ENCODE peak calls at places on chromosomes 13 and 19, in four cellular contexts. One of them, this sample, is unnamed.

GRCh38 chr13:71368301-71368700 is 498.7 kb downstream of the DACH1 start:
- DNase-seq in HEK293T: no peak
- DNase-seq in WTC11: no peak
- DNase-seq in HepG2: no peak
- DNase-seq in this sample: no peak

GRCh38 chr13:99344610-99345208 is 37.5 kb upstream of the GPR183 start:
- DNase-seq in HEK293T: no peak
- DNase-seq in HepG2: no peak
- DNase-seq in WTC11: no peak
- DNase-seq in this sample: no peak

GRCh38 chr13:100602472-100603142 is 14.0 kb upstream of the GGACT start:
- DNase-seq in HEK293T: no peak
- DNase-seq in WTC11: no peak
- DNase-seq in HepG2: no peak
- DNase-seq in this sample: no peak

GRCh38 chr19:18168673-18169381 is 4.8 kb upstream of the IFI30 start:
- DNase-seq in HEK293T: no peak
- DNase-seq in HepG2: no peak
- DNase-seq in WTC11: no peak
- DNase-seq in this sample: no peak

GRCh38 chr13:40784540-40784939 is 4.9 kb upstream of the SLC25A15 start:
- DNase-seq in WTC11: no peak
- DNase-seq in HEK293T: no peak
- DNase-seq in HepG2: no peak
- DNase-seq in this sample: no peak

GRCh38 chr13:74153316-74153715 is 19.1 kb upstream of the KLF12 start:
- DNase-seq in HEK293T: no peak
- DNase-seq in HepG2: no peak
- DNase-seq in WTC11: no peak
- DNase-seq in this sample: no peak

GRCh38 chr13:105787518-105788085 is 747.9 kb downstream of the EFNB2 start:
- DNase-seq in WTC11: no peak
- DNase-seq in HEK293T: no peak
- DNase-seq in HepG2: no peak
- DNase-seq in this sample: no peak

GRCh38 chr13:79874396-79875360 is 393.7 kb downstream of the NDFIP2 start:
- DNase-seq in HepG2: no peak
- DNase-seq in WTC11: no peak
- DNase-seq in HEK293T: no peak
- DNase-seq in this sample: no peak

GRCh38 chr19:1389033-1389940 is 5.6 kb downstream of the NDUFS7 start:
- DNase-seq in HEK293T: no peak
- DNase-seq in HepG2: no peak
- DNase-seq in WTC11: no peak
- DNase-seq in this sample: no peak

GRCh38 chr13:28659611-28659970 is 661 bp downstream of the POMP start:
- DNase-seq in HEK293T: no peak
- DNase-seq in HepG2: no peak
- DNase-seq in WTC11: no peak
- DNase-seq in this sample: peak

GRCh38 chr19:17686027-17686511 is 2.1 kb downstream of the UNC13A start:
- DNase-seq in WTC11: no peak
- DNase-seq in HepG2: no peak
- DNase-seq in HEK293T: no peak
- DNase-seq in this sample: peak

GRCh38 chr13:101728615-101729014 is 276.1 kb downstream of the ITGBL1 start:
- DNase-seq in HEK293T: no peak
- DNase-seq in HepG2: no peak
- DNase-seq in WTC11: no peak
- DNase-seq in this sample: no peak

GRCh38 chr19:57934820-57935665 is at the start of gene ZNF418:
- DNase-seq in HEK293T: no peak
- DNase-seq in HepG2: no peak
- DNase-seq in WTC11: peak
- DNase-seq in this sample: no peak

GRCh38 chr19:5355693-5356092 is 15.1 kb upstream of the PTPRS start:
- DNase-seq in HepG2: no peak
- DNase-seq in HEK293T: no peak
- DNase-seq in WTC11: no peak
- DNase-seq in this sample: no peak

GRCh38 chr19:2260341-2260751 is 4.1 kb upstream of the JSRP1 start:
- DNase-seq in HEK293T: no peak
- DNase-seq in WTC11: no peak
- DNase-seq in HepG2: no peak
- DNase-seq in this sample: no peak

GRCh38 chr13:112768795-112769411 is 79.1 kb downstream of the ATP11A start:
- DNase-seq in HepG2: no peak
- DNase-seq in WTC11: no peak
- DNase-seq in HEK293T: no peak
- DNase-seq in this sample: no peak

GRCh38 chr19:30666301-30666803 is 294.2 kb downstream of the ZNF536 start:
- DNase-seq in WTC11: peak
- DNase-seq in HepG2: peak
- DNase-seq in HEK293T: peak
- DNase-seq in this sample: peak

GRCh38 chr13:46633416-46633815 is 80.4 kb downstream of the LRCH1 start:
- DNase-seq in WTC11: no peak
- DNase-seq in HEK293T: no peak
- DNase-seq in HepG2: peak
- DNase-seq in this sample: no peak

GRCh38 chr13:27926644-27927434 is 7.0 kb downstream of the PDX1 start:
- DNase-seq in WTC11: peak
- DNase-seq in HEK293T: no peak
- DNase-seq in HepG2: no peak
- DNase-seq in this sample: no peak

GRCh38 chr19:9956956-9957355 is 20.6 kb upstream of the OLFM2 start:
- DNase-seq in WTC11: no peak
- DNase-seq in HepG2: no peak
- DNase-seq in HEK293T: no peak
- DNase-seq in this sample: no peak

GRCh38 chr13:28641600-28641926 is 17.4 kb upstream of the POMP start:
- DNase-seq in HEK293T: no peak
- DNase-seq in HepG2: peak
- DNase-seq in WTC11: no peak
- DNase-seq in this sample: no peak

GRCh38 chr13:64529874-64530485 is 2700.2 kb downstream of the PCDH9 start:
- DNase-seq in HEK293T: peak
- DNase-seq in WTC11: peak
- DNase-seq in HepG2: peak
- DNase-seq in this sample: peak

GRCh38 chr19:51742736-51743288 is 8.9 kb downstream of the FPR1 start:
- DNase-seq in HepG2: no peak
- DNase-seq in WTC11: no peak
- DNase-seq in HEK293T: no peak
- DNase-seq in this sample: no peak

GRCh38 chr13:32639502-32640105 is 53.4 kb downstream of the PDS5B start:
- DNase-seq in HepG2: peak
- DNase-seq in WTC11: peak
- DNase-seq in HEK293T: peak
- DNase-seq in this sample: peak

GRCh38 chr13:34967851-34968562 is 25.9 kb downstream of the NBEA start:
- DNase-seq in WTC11: no peak
- DNase-seq in HepG2: no peak
- DNase-seq in HEK293T: no peak
- DNase-seq in this sample: no peak

GRCh38 chr19:43534811-43535761 is 2.1 kb downstream of the ZNF575 start:
- DNase-seq in WTC11: peak
- DNase-seq in HEK293T: peak
- DNase-seq in HepG2: peak
- DNase-seq in this sample: peak

GRCh38 chr13:60463787-60464186 is 66.8 kb downstream of the TDRD3 start:
- DNase-seq in HEK293T: no peak
- DNase-seq in HepG2: no peak
- DNase-seq in WTC11: no peak
- DNase-seq in this sample: no peak

GRCh38 chr13:112753868-112754267 is 64.0 kb downstream of the ATP11A start:
- DNase-seq in HepG2: no peak
- DNase-seq in HEK293T: no peak
- DNase-seq in WTC11: no peak
- DNase-seq in this sample: no peak

GRCh38 chr13:19957320-19958118 is 1.0 kb upstream of the ZMYM2 start:
- DNase-seq in HEK293T: peak
- DNase-seq in HepG2: no peak
- DNase-seq in WTC11: peak
- DNase-seq in this sample: no peak

GRCh38 chr13:49652691-49653305 is 24.5 kb downstream of the ARL11 start:
- DNase-seq in HEK293T: peak
- DNase-seq in WTC11: peak
- DNase-seq in HepG2: peak
- DNase-seq in this sample: peak

GRCh38 chr19:35644987-35645679 is 3.0 kb upstream of the COX6B1 start:
- DNase-seq in HepG2: peak
- DNase-seq in HEK293T: peak
- DNase-seq in WTC11: peak
- DNase-seq in this sample: peak

GRCh38 chr13:94548382-94549240 is 47.3 kb downstream of the TGDS start:
- DNase-seq in WTC11: peak
- DNase-seq in HEK293T: no peak
- DNase-seq in HepG2: peak
- DNase-seq in this sample: no peak

GRCh38 chr19:339262-339887 is 5.2 kb downstream of the MIER2 start:
- DNase-seq in HepG2: no peak
- DNase-seq in HEK293T: no peak
- DNase-seq in WTC11: no peak
- DNase-seq in this sample: no peak

GRCh38 chr19:3233831-3234230 is 9.4 kb downstream of the CELF5 start:
- DNase-seq in HepG2: no peak
- DNase-seq in HEK293T: no peak
- DNase-seq in WTC11: no peak
- DNase-seq in this sample: no peak

GRCh38 chr13:110882972-110883371 is 31.9 kb downstream of the ANKRD10 start:
- DNase-seq in WTC11: no peak
- DNase-seq in HepG2: no peak
- DNase-seq in HEK293T: no peak
- DNase-seq in this sample: no peak

GRCh38 chr13:99403458-99403971 is 96.3 kb upstream of the GPR183 start:
- DNase-seq in HepG2: no peak
- DNase-seq in HEK293T: no peak
- DNase-seq in WTC11: no peak
- DNase-seq in this sample: no peak

DNA sequence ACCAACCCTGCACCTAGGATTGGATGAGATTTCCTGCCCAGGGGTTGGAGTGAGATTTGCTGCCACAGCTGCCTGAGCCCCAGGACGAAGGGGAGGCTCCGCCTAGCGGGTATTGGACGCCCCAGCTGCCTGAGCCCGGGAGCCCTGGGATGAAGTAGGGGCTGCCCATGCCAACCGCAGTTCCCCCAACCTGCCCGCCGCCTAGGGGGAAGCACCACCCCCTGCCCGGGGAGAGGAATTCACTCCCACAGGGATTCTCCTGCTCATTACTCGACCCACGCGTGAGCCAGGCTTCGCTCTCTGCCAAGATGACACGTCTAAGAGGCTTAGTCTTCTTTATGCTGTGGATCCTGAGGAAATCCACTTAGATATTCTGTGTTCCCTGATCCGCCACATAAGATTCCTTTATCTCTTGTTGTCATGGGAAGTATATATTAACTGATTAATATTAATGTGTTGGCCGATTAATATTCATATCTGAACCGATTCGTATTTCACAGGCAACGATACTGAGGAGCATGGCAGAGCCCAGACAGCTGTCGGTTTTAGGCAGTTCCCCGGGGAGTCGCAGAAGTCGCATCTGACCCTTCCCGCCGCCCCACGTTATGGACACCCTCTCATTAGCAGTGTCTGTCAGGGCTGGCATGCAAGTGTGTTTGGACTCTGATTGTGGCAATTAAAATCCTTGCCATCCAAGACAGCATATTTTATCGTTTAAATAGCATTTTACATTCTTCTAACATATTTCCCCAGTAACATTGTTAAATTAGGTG is 44.5 kb upstream of the KCTD15 start:
- DNase-seq in HepG2: no peak
- DNase-seq in WTC11: no peak
- DNase-seq in HEK293T: no peak
- DNase-seq in this sample: no peak
- TF ChIP-seq ELF4 in HepG2: no peak
- TF ChIP-seq ELF4 in WTC11: no peak
- TF ChIP-seq ELF4 in HEK293T: no peak
- TF ChIP-seq ELF4 in this sample: no peak

GRCh38 chr19:48513289-48514122 is 1.9 kb upstream of the LMTK3 start:
- DNase-seq in HEK293T: peak
- DNase-seq in WTC11: peak
- DNase-seq in HepG2: peak
- DNase-seq in this sample: peak
- TF ChIP-seq ELF4 in HEK293T: no peak
- TF ChIP-seq ELF4 in WTC11: no peak
- TF ChIP-seq ELF4 in HepG2: no peak
- TF ChIP-seq ELF4 in this sample: no peak

GRCh38 chr19:46021531-46022041 is 1.3 kb downstream of the PGLYRP1 start:
- DNase-seq in HEK293T: no peak
- DNase-seq in WTC11: peak
- DNase-seq in HepG2: no peak
- DNase-seq in this sample: peak
- TF ChIP-seq ELF4 in HEK293T: no peak
- TF ChIP-seq ELF4 in WTC11: no peak
- TF ChIP-seq ELF4 in HepG2: no peak
- TF ChIP-seq ELF4 in this sample: no peak

GRCh38 chr13:30033681-30034447 is 183.4 kb upstream of the UBL3 start:
- DNase-seq in WTC11: no peak
- DNase-seq in HEK293T: no peak
- DNase-seq in HepG2: no peak
- DNase-seq in this sample: no peak
- TF ChIP-seq ELF4 in WTC11: no peak
- TF ChIP-seq ELF4 in HEK293T: no peak
- TF ChIP-seq ELF4 in HepG2: no peak
- TF ChIP-seq ELF4 in this sample: no peak

GRCh38 chr19:53328967-53329366 is 4.6 kb upstream of the ZNF845 start:
- DNase-seq in HEK293T: no peak
- DNase-seq in WTC11: peak
- DNase-seq in HepG2: no peak
- DNase-seq in this sample: peak

GRCh38 chr19:53333466-53334449 is at the start of gene ZNF845:
- DNase-seq in WTC11: peak
- DNase-seq in HepG2: peak
- DNase-seq in HEK293T: peak
- DNase-seq in this sample: peak

GRCh38 chr19:53332484-53332883 is 1.1 kb upstream of the ZNF845 start:
- DNase-seq in HEK293T: no peak
- DNase-seq in HepG2: no peak
- DNase-seq in WTC11: peak
- DNase-seq in this sample: no peak

GRCh38 chr19:53333071-53333465 is 481 bp upstream of the ZNF845 start:
- DNase-seq in HEK293T: no peak
- DNase-seq in WTC11: peak
- DNase-seq in HepG2: no peak
- DNase-seq in this sample: no peak
- TF ChIP-seq ELF4 in HEK293T: no peak
- TF ChIP-seq ELF4 in WTC11: no peak
- TF ChIP-seq ELF4 in HepG2: no peak
- TF ChIP-seq ELF4 in this sample: no peak

GRCh38 chr13:52356327-52356726 is 49.6 kb downstream of the THSD1 start:
- DNase-seq in HEK293T: no peak
- DNase-seq in HepG2: no peak
- DNase-seq in WTC11: no peak
- DNase-seq in this sample: no peak
- TF ChIP-seq ELF4 in HEK293T: no peak
- TF ChIP-seq ELF4 in HepG2: no peak
- TF ChIP-seq ELF4 in WTC11: no peak
- TF ChIP-seq ELF4 in this sample: no peak

This sample was measured in K562.